ENCODE peak calls at places on chromosomes 1 and 21, in nine cellular contexts. One of them, this sample, is unnamed.
A peak's percentile ranks its signal among the peaks of the same experiment; 100 is the strongest.

GRCh38 chr1:175803413-175803812 is 60.0 kb upstream of the TNR start:
- DNase-seq in CD8-positive, alpha-beta T cell: no peak
- DNase-seq in AG04450: no peak
- DNase-seq in right lobe of liver: no peak
- DNase-seq in Peyer's patch: no peak
- DNase-seq in SK-N-SH: no peak
- DNase-seq in ascending aorta: no peak
- DNase-seq in fibroblast of lung: no peak
- DNase-seq in left ventricle myocardium inferior: no peak
- DNase-seq in this sample: no peak

GRCh38 chr21:28719731-28720130 is 272.9 kb downstream of the LTN1 start:
- DNase-seq in CD8-positive, alpha-beta T cell: no peak
- DNase-seq in AG04450: no peak
- DNase-seq in right lobe of liver: no peak
- DNase-seq in Peyer's patch: no peak
- DNase-seq in SK-N-SH: no peak
- DNase-seq in ascending aorta: no peak
- DNase-seq in fibroblast of lung: no peak
- DNase-seq in left ventricle myocardium inferior: no peak
- DNase-seq in this sample: no peak

GRCh38 chr1:237754627-237755026 is 136.1 kb downstream of the ZP4 start:
- DNase-seq in CD8-positive, alpha-beta T cell: no peak
- DNase-seq in AG04450: no peak
- DNase-seq in right lobe of liver: no peak
- DNase-seq in Peyer's patch: no peak
- DNase-seq in SK-N-SH: no peak
- DNase-seq in ascending aorta: no peak
- DNase-seq in fibroblast of lung: no peak
- DNase-seq in left ventricle myocardium inferior: no peak
- DNase-seq in this sample: no peak

GRCh38 chr21:32336711-32337110 is 38.1 kb downstream of the MRAP start:
- DNase-seq in CD8-positive, alpha-beta T cell: no peak
- DNase-seq in AG04450: no peak
- DNase-seq in right lobe of liver: no peak
- DNase-seq in Peyer's patch: no peak
- DNase-seq in SK-N-SH: no peak
- DNase-seq in ascending aorta: no peak
- DNase-seq in fibroblast of lung: peak; percentile 61
- DNase-seq in left ventricle myocardium inferior: no peak
- DNase-seq in this sample: peak; percentile 60

GRCh38 chr1:98669355-98670296 is 8.1 kb downstream of the SNX7 start:
- DNase-seq in CD8-positive, alpha-beta T cell: no peak
- DNase-seq in AG04450: no peak
- DNase-seq in right lobe of liver: no peak
- DNase-seq in Peyer's patch: no peak
- DNase-seq in SK-N-SH: peak; percentile 33
- DNase-seq in ascending aorta: no peak
- DNase-seq in fibroblast of lung: peak; percentile 79
- DNase-seq in left ventricle myocardium inferior: no peak
- DNase-seq in this sample: no peak

GRCh38 chr1:94236630-94237290 is 624 bp downstream of the ARHGAP29 start:
- DNase-seq in CD8-positive, alpha-beta T cell: no peak
- DNase-seq in AG04450: no peak
- DNase-seq in right lobe of liver: peak; percentile 20
- DNase-seq in Peyer's patch: peak; percentile 49
- DNase-seq in SK-N-SH: no peak
- DNase-seq in ascending aorta: no peak
- DNase-seq in fibroblast of lung: peak; percentile 55
- DNase-seq in left ventricle myocardium inferior: peak; percentile 56
- DNase-seq in this sample: no peak

GRCh38 chr1:228891134-228892034 is 156.1 kb downstream of the RHOU start:
- DNase-seq in CD8-positive, alpha-beta T cell: no peak
- DNase-seq in AG04450: no peak
- DNase-seq in right lobe of liver: no peak
- DNase-seq in Peyer's patch: no peak
- DNase-seq in SK-N-SH: no peak
- DNase-seq in ascending aorta: no peak
- DNase-seq in fibroblast of lung: peak; percentile 36
- DNase-seq in left ventricle myocardium inferior: no peak
- DNase-seq in this sample: no peak

GRCh38 chr1:73593379-73593778 is 604.6 kb downstream of the LRRIQ3 start:
- DNase-seq in CD8-positive, alpha-beta T cell: no peak
- DNase-seq in AG04450: peak; percentile 4
- DNase-seq in right lobe of liver: no peak
- DNase-seq in Peyer's patch: peak; percentile 74
- DNase-seq in SK-N-SH: no peak
- DNase-seq in ascending aorta: no peak
- DNase-seq in fibroblast of lung: peak; percentile 79
- DNase-seq in left ventricle myocardium inferior: no peak
- DNase-seq in this sample: no peak

DNA sequence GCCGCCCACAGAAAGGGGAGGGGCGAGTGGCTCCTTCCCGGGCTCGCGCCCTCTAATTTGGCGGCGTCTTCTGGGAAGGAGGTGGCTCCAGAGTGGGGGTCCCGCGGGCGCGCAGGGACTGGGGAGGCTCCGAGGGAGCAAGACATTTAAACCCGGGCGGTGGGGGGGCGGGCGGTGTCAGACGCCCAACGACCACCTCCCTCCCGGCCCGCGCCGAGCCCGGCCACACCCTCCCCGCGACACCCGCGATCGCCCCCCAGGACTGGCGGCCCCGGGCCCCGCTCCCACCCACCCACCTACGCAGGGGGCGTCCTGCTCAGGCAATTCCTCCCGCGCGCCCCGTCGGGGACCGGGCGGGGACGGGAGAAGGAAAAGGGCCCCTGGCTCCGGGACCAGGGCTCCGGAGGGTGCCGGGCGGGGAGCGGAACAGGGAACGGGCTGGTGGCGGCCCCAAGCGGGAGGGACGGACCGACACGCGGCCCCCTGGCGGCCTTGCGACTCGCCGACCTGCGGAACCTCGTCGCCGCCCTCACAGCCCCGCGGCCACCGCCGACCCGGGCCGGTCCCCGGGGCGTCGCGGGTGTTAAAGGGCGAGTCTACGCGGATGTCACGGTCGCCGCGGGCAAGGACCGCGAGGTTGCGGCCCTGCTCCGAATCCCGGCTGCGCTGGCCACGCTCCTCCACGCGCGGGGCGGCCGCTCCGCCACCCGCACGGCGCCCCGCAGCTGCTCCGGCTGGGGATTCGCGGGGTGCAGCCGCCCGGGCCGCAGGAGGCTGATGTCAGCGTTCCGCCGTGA is 94.0 kb upstream of the FMN2 start:
- DNase-seq in CD8-positive, alpha-beta T cell: no peak
- DNase-seq in AG04450: no peak
- DNase-seq in right lobe of liver: peak; percentile 22
- DNase-seq in Peyer's patch: no peak
- DNase-seq in SK-N-SH: peak; percentile 89
- DNase-seq in ascending aorta: no peak
- DNase-seq in fibroblast of lung: peak; percentile 11
- DNase-seq in left ventricle myocardium inferior: no peak
- DNase-seq in this sample: no peak
- H3K4me3 ChIP-seq in CD8-positive, alpha-beta T cell: no peak overlapping the region
- H3K4me3 ChIP-seq in AG04450: peak overlapping the region; percentile 27
- H3K4me3 ChIP-seq in right lobe of liver: peak overlapping the region; percentile 13
- H3K4me3 ChIP-seq in Peyer's patch: peak overlapping the region; percentile 14
- H3K4me3 ChIP-seq in SK-N-SH: peak overlapping the region; percentile 58
- H3K4me3 ChIP-seq in ascending aorta: peak overlapping the region; percentile 39
- H3K4me3 ChIP-seq in fibroblast of lung: peak overlapping the region; percentile 41
- H3K4me3 ChIP-seq in left ventricle myocardium inferior: peak overlapping the region; percentile 47
- H3K4me3 ChIP-seq in this sample: no peak overlapping the region

DNA sequence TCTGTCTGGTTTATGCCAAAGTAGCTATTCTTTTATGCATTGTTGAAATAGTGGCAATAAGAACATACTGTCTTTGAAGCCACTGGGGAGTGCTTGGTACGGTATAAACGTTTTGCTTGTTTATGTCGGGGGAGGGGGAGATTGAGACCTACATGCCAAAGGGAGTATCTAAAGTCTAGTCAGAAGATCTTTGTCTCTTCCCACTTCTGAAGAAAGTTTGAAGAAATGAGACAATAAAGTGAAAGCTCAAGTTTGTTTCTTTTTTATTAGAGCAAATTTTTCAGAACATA is 6.8 kb downstream of the AKIRIN1 start:
- DNase-seq in CD8-positive, alpha-beta T cell: no peak
- DNase-seq in AG04450: no peak
- DNase-seq in right lobe of liver: no peak
- DNase-seq in Peyer's patch: no peak
- DNase-seq in SK-N-SH: no peak
- DNase-seq in ascending aorta: no peak
- DNase-seq in fibroblast of lung: no peak
- DNase-seq in left ventricle myocardium inferior: no peak
- DNase-seq in this sample: no peak
- H3K27ac ChIP-seq in CD8-positive, alpha-beta T cell: no peak overlapping the region
- H3K27ac ChIP-seq in AG04450: no peak overlapping the region
- H3K27ac ChIP-seq in right lobe of liver: no peak overlapping the region
- H3K27ac ChIP-seq in Peyer's patch: no peak overlapping the region
- H3K27ac ChIP-seq in SK-N-SH: no peak overlapping the region
- H3K27ac ChIP-seq in ascending aorta: no peak overlapping the region
- H3K27ac ChIP-seq in fibroblast of lung: no peak overlapping the region
- H3K27ac ChIP-seq in left ventricle myocardium inferior: peak overlapping the region; percentile 35
- H3K27ac ChIP-seq in this sample: peak overlapping the region; percentile 60

DNA sequence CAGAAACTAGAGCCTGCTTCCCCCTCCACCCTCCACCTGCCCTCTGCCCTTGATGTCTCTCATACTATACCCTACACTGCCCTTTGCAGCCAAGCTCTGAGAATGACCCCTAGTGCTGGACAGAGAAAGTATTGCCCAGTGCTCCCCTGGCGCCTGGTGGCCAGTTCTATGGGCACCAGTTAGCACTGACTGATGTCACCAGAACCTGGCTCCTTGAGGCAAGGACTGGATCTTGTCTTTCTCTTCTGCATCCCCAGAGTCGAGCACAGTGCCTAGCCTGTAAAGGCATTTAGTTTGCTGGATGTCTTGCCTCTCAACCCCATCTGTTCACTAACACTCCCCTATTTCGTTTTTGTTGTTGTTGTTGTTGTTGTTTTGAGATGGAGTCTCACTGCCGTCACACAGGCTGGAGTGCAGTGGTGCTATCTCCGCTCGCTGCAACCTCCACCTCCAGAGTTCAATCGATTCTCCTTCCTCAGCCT is 5.9 kb downstream of the PHLDA3 start:
- DNase-seq in CD8-positive, alpha-beta T cell: no peak
- DNase-seq in AG04450: no peak
- DNase-seq in right lobe of liver: no peak
- DNase-seq in Peyer's patch: no peak
- DNase-seq in SK-N-SH: peak; percentile 51
- DNase-seq in ascending aorta: no peak
- DNase-seq in fibroblast of lung: peak; percentile 41
- DNase-seq in left ventricle myocardium inferior: no peak
- DNase-seq in this sample: peak; percentile 82
- TF ChIP-seq CTCF in CD8-positive, alpha-beta T cell: no peak
- TF ChIP-seq CTCF in AG04450: peak; percentile 41
- TF ChIP-seq CTCF in right lobe of liver: no peak
- TF ChIP-seq CTCF in Peyer's patch: no peak
- TF ChIP-seq CTCF in SK-N-SH: peak; percentile 51
- TF ChIP-seq CTCF in ascending aorta: peak; percentile 32
- TF ChIP-seq CTCF in fibroblast of lung: peak; percentile 40
- TF ChIP-seq CTCF in left ventricle myocardium inferior: peak; percentile 38
- TF ChIP-seq CTCF in this sample: peak; percentile 62

GRCh38 chr1:3902111-3902511 is 2.0 kb upstream of the C1orf174 start:
- DNase-seq in CD8-positive, alpha-beta T cell: peak; percentile 39
- DNase-seq in AG04450: no peak
- DNase-seq in right lobe of liver: no peak
- DNase-seq in Peyer's patch: peak; percentile 62
- DNase-seq in SK-N-SH: no peak
- DNase-seq in ascending aorta: no peak
- DNase-seq in fibroblast of lung: no peak
- DNase-seq in left ventricle myocardium inferior: no peak
- DNase-seq in this sample: no peak

GRCh38 chr1:3904006-3904842 is 4.2 kb upstream of the C1orf174 start:
- DNase-seq in CD8-positive, alpha-beta T cell: no peak
- DNase-seq in AG04450: no peak
- DNase-seq in right lobe of liver: no peak
- DNase-seq in Peyer's patch: no peak
- DNase-seq in SK-N-SH: no peak
- DNase-seq in ascending aorta: no peak
- DNase-seq in fibroblast of lung: no peak
- DNase-seq in left ventricle myocardium inferior: no peak
- DNase-seq in this sample: no peak

GRCh38 chr1:3904843-3905185 is 4.7 kb upstream of the C1orf174 start:
- DNase-seq in CD8-positive, alpha-beta T cell: no peak
- DNase-seq in AG04450: no peak
- DNase-seq in right lobe of liver: no peak
- DNase-seq in Peyer's patch: no peak
- DNase-seq in SK-N-SH: no peak
- DNase-seq in ascending aorta: no peak
- DNase-seq in fibroblast of lung: no peak
- DNase-seq in left ventricle myocardium inferior: no peak
- DNase-seq in this sample: no peak

GRCh38 chr1:3902546-3902945 is 2.5 kb upstream of the C1orf174 start:
- DNase-seq in CD8-positive, alpha-beta T cell: peak; percentile 41
- DNase-seq in AG04450: no peak
- DNase-seq in right lobe of liver: no peak
- DNase-seq in Peyer's patch: no peak
- DNase-seq in SK-N-SH: no peak
- DNase-seq in ascending aorta: no peak
- DNase-seq in fibroblast of lung: no peak
- DNase-seq in left ventricle myocardium inferior: no peak
- DNase-seq in this sample: no peak

GRCh38 chr1:3903141-3904005 is 3.3 kb upstream of the C1orf174 start:
- DNase-seq in CD8-positive, alpha-beta T cell: no peak
- DNase-seq in AG04450: no peak
- DNase-seq in right lobe of liver: peak; percentile 58
- DNase-seq in Peyer's patch: peak; percentile 56
- DNase-seq in SK-N-SH: no peak
- DNase-seq in ascending aorta: no peak
- DNase-seq in fibroblast of lung: no peak
- DNase-seq in left ventricle myocardium inferior: no peak
- DNase-seq in this sample: peak; percentile 40
- H3K4me3 ChIP-seq in CD8-positive, alpha-beta T cell: peak overlapping the region; percentile 4
- H3K4me3 ChIP-seq in AG04450: no peak overlapping the region
- H3K4me3 ChIP-seq in right lobe of liver: no peak overlapping the region
- H3K4me3 ChIP-seq in Peyer's patch: no peak overlapping the region
- H3K4me3 ChIP-seq in SK-N-SH: no peak overlapping the region
- H3K4me3 ChIP-seq in ascending aorta: no peak overlapping the region
- H3K4me3 ChIP-seq in fibroblast of lung: no peak overlapping the region
- H3K4me3 ChIP-seq in left ventricle myocardium inferior: no peak overlapping the region
- H3K4me3 ChIP-seq in this sample: no peak overlapping the region

DNA sequence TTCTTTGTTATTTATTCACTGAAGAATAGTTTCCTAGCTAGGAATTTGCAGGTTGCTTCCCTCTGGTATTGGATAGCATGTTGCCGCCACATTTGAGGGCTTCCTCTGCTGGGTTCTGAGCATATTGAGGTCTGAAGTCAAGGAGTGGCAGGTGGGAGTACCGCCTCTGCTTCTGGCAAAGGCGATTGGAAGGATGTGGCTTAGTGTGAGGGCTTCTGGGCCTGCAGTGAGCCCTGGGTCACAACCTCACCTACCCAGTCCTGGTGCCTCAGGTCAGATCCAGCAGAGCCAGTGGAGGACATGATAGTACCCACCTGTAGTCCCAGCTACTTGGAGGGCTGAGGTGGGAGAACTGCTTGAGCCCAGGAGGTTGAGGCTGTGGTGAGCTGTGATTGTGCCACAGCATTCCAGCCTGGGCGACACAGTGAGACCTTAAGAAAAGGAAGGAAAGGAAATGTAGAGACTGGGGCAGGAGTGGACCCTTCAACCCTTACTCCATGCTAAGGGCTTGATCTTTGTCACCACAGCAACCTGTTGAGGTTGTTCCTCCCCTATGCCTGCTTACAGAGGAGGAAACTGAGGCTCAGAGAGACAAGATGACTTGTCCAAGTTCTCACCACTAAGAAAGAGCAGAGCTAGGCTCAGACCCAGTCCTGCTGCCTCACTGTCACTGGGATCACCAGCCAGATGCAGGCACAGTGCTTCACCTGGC is 22.8 kb downstream of the A3GALT2 start:
- DNase-seq in CD8-positive, alpha-beta T cell: no peak
- DNase-seq in AG04450: no peak
- DNase-seq in right lobe of liver: no peak
- DNase-seq in Peyer's patch: peak; percentile 43
- DNase-seq in SK-N-SH: no peak
- DNase-seq in ascending aorta: no peak
- DNase-seq in fibroblast of lung: no peak
- DNase-seq in left ventricle myocardium inferior: no peak
- DNase-seq in this sample: no peak
- H3K27ac ChIP-seq in CD8-positive, alpha-beta T cell: no peak overlapping the region
- H3K27ac ChIP-seq in AG04450: no peak overlapping the region
- H3K27ac ChIP-seq in right lobe of liver: no peak overlapping the region
- H3K27ac ChIP-seq in Peyer's patch: no peak overlapping the region
- H3K27ac ChIP-seq in SK-N-SH: no peak overlapping the region
- H3K27ac ChIP-seq in ascending aorta: no peak overlapping the region
- H3K27ac ChIP-seq in fibroblast of lung: no peak overlapping the region
- H3K27ac ChIP-seq in left ventricle myocardium inferior: peak overlapping the region; percentile 47
- H3K27ac ChIP-seq in this sample: peak overlapping the region; percentile 39